ENCODE peak calls at places on chromosomes 12 and 14, in six cellular contexts. One of them, this sample, is unnamed.

GRCh38 chr12:129532707-129533499 is 370.9 kb downstream of the TMEM132D start:
- DNase-seq in caudate nucleus: no peak
- DNase-seq in amniotic stem cell: no peak
- DNase-seq in WTC11: no peak
- DNase-seq in activated CD4-positive, alpha-beta T cell treated with anti-CD3 and anti-CD28 coated beads, Interleukin-2, amount 10 ng/mL, durations not matched to agents 7 days and 5 days: no peak
- DNase-seq in EL: no peak
- DNase-seq in this sample: no peak

GRCh38 chr12:112419269-112420133 is 754 bp downstream of the PTPN11 start:
- DNase-seq in caudate nucleus: no peak
- DNase-seq in amniotic stem cell: peak; percentile 72
- DNase-seq in WTC11: peak; percentile 65
- DNase-seq in activated CD4-positive, alpha-beta T cell treated with anti-CD3 and anti-CD28 coated beads, Interleukin-2, amount 10 ng/mL, durations not matched to agents 7 days and 5 days: peak; percentile 29
- DNase-seq in EL: peak; percentile 90
- DNase-seq in this sample: no peak

GRCh38 chr12:79296128-79296527 is 394.6 kb downstream of the PAWR start:
- DNase-seq in caudate nucleus: no peak
- DNase-seq in amniotic stem cell: no peak
- DNase-seq in WTC11: no peak
- DNase-seq in activated CD4-positive, alpha-beta T cell treated with anti-CD3 and anti-CD28 coated beads, Interleukin-2, amount 10 ng/mL, durations not matched to agents 7 days and 5 days: no peak
- DNase-seq in EL: no peak
- DNase-seq in this sample: no peak

GRCh38 chr12:93819048-93819491 is 141.9 kb downstream of the CRADD start:
- DNase-seq in caudate nucleus: peak; percentile 25
- DNase-seq in amniotic stem cell: no peak
- DNase-seq in WTC11: no peak
- DNase-seq in activated CD4-positive, alpha-beta T cell treated with anti-CD3 and anti-CD28 coated beads, Interleukin-2, amount 10 ng/mL, durations not matched to agents 7 days and 5 days: no peak
- DNase-seq in EL: no peak
- DNase-seq in this sample: peak; percentile 61

GRCh38 chr14:93566065-93566693 is 135.4 kb downstream of the UNC79 start:
- DNase-seq in caudate nucleus: no peak
- DNase-seq in amniotic stem cell: no peak
- DNase-seq in WTC11: no peak
- DNase-seq in activated CD4-positive, alpha-beta T cell treated with anti-CD3 and anti-CD28 coated beads, Interleukin-2, amount 10 ng/mL, durations not matched to agents 7 days and 5 days: no peak
- DNase-seq in EL: no peak
- DNase-seq in this sample: no peak

GRCh38 chr14:90381999-90382451 is 14.8 kb upstream of the CALM1 start:
- DNase-seq in caudate nucleus: no peak
- DNase-seq in amniotic stem cell: no peak
- DNase-seq in WTC11: peak; percentile 36
- DNase-seq in activated CD4-positive, alpha-beta T cell treated with anti-CD3 and anti-CD28 coated beads, Interleukin-2, amount 10 ng/mL, durations not matched to agents 7 days and 5 days: peak; percentile 45
- DNase-seq in EL: no peak
- DNase-seq in this sample: no peak

GRCh38 chr12:10503460-10503859 is 2.2 kb upstream of the EIF2S3B start:
- DNase-seq in caudate nucleus: no peak
- DNase-seq in amniotic stem cell: no peak
- DNase-seq in WTC11: no peak
- DNase-seq in activated CD4-positive, alpha-beta T cell treated with anti-CD3 and anti-CD28 coated beads, Interleukin-2, amount 10 ng/mL, durations not matched to agents 7 days and 5 days: no peak
- DNase-seq in EL: no peak
- DNase-seq in this sample: no peak

GRCh38 chr14:105617201-105617777 is 90.9 kb downstream of the TMEM121 start:
- DNase-seq in caudate nucleus: no peak
- DNase-seq in amniotic stem cell: no peak
- DNase-seq in WTC11: no peak
- DNase-seq in activated CD4-positive, alpha-beta T cell treated with anti-CD3 and anti-CD28 coated beads, Interleukin-2, amount 10 ng/mL, durations not matched to agents 7 days and 5 days: no peak
- DNase-seq in EL: no peak
- DNase-seq in this sample: no peak

GRCh38 chr12:25458047-25458552 is 95.0 kb downstream of the LMNTD1 start:
- DNase-seq in caudate nucleus: no peak
- DNase-seq in amniotic stem cell: peak; percentile 99
- DNase-seq in WTC11: no peak
- DNase-seq in activated CD4-positive, alpha-beta T cell treated with anti-CD3 and anti-CD28 coated beads, Interleukin-2, amount 10 ng/mL, durations not matched to agents 7 days and 5 days: no peak
- DNase-seq in EL: peak; percentile 96
- DNase-seq in this sample: no peak

GRCh38 chr12:33180921-33181320 is 258.7 kb downstream of the SYT10 start:
- DNase-seq in caudate nucleus: no peak
- DNase-seq in amniotic stem cell: no peak
- DNase-seq in WTC11: no peak
- DNase-seq in activated CD4-positive, alpha-beta T cell treated with anti-CD3 and anti-CD28 coated beads, Interleukin-2, amount 10 ng/mL, durations not matched to agents 7 days and 5 days: no peak
- DNase-seq in EL: no peak
- DNase-seq in this sample: no peak

GRCh38 chr12:43267782-43268181 is 284.2 kb downstream of the ADAMTS20 start:
- DNase-seq in caudate nucleus: no peak
- DNase-seq in amniotic stem cell: no peak
- DNase-seq in WTC11: no peak
- DNase-seq in activated CD4-positive, alpha-beta T cell treated with anti-CD3 and anti-CD28 coated beads, Interleukin-2, amount 10 ng/mL, durations not matched to agents 7 days and 5 days: no peak
- DNase-seq in EL: no peak
- DNase-seq in this sample: no peak

GRCh38 chr14:65095633-65096205 is 6.6 kb downstream of the MAX start:
- DNase-seq in caudate nucleus: peak; percentile 11
- DNase-seq in amniotic stem cell: no peak
- DNase-seq in WTC11: no peak
- DNase-seq in activated CD4-positive, alpha-beta T cell treated with anti-CD3 and anti-CD28 coated beads, Interleukin-2, amount 10 ng/mL, durations not matched to agents 7 days and 5 days: no peak
- DNase-seq in EL: peak; percentile 21
- DNase-seq in this sample: peak; percentile 29

GRCh38 chr12:112340983-112341840 is 41.0 kb downstream of the HECTD4 start:
- DNase-seq in caudate nucleus: no peak
- DNase-seq in amniotic stem cell: no peak
- DNase-seq in WTC11: no peak
- DNase-seq in activated CD4-positive, alpha-beta T cell treated with anti-CD3 and anti-CD28 coated beads, Interleukin-2, amount 10 ng/mL, durations not matched to agents 7 days and 5 days: no peak
- DNase-seq in EL: no peak
- DNase-seq in this sample: no peak

GRCh38 chr12:76450690-76451089 is 102.5 kb upstream of the BBS10 start:
- DNase-seq in caudate nucleus: no peak
- DNase-seq in amniotic stem cell: no peak
- DNase-seq in WTC11: no peak
- DNase-seq in activated CD4-positive, alpha-beta T cell treated with anti-CD3 and anti-CD28 coated beads, Interleukin-2, amount 10 ng/mL, durations not matched to agents 7 days and 5 days: no peak
- DNase-seq in EL: peak; percentile 79
- DNase-seq in this sample: no peak

GRCh38 chr12:108969622-108970021 is 51.2 kb downstream of the SVOP start:
- DNase-seq in caudate nucleus: no peak
- DNase-seq in amniotic stem cell: no peak
- DNase-seq in WTC11: no peak
- DNase-seq in activated CD4-positive, alpha-beta T cell treated with anti-CD3 and anti-CD28 coated beads, Interleukin-2, amount 10 ng/mL, durations not matched to agents 7 days and 5 days: no peak
- DNase-seq in EL: no peak
- DNase-seq in this sample: no peak

GRCh38 chr12:66735275-66735674 is 56.4 kb upstream of the GRIP1 start:
- DNase-seq in caudate nucleus: no peak
- DNase-seq in amniotic stem cell: no peak
- DNase-seq in WTC11: no peak
- DNase-seq in activated CD4-positive, alpha-beta T cell treated with anti-CD3 and anti-CD28 coated beads, Interleukin-2, amount 10 ng/mL, durations not matched to agents 7 days and 5 days: no peak
- DNase-seq in EL: no peak
- DNase-seq in this sample: no peak

GRCh38 chr12:64894827-64895475 is 70.5 kb downstream of the TBC1D30 start:
- DNase-seq in caudate nucleus: no peak
- DNase-seq in amniotic stem cell: no peak
- DNase-seq in WTC11: no peak
- DNase-seq in activated CD4-positive, alpha-beta T cell treated with anti-CD3 and anti-CD28 coated beads, Interleukin-2, amount 10 ng/mL, durations not matched to agents 7 days and 5 days: no peak
- DNase-seq in EL: peak; percentile 27
- DNase-seq in this sample: no peak

GRCh38 chr14:102086346-102086971 is 385 bp downstream of the HSP90AA1 start:
- DNase-seq in caudate nucleus: no peak
- DNase-seq in amniotic stem cell: peak; percentile 66
- DNase-seq in WTC11: no peak
- DNase-seq in activated CD4-positive, alpha-beta T cell treated with anti-CD3 and anti-CD28 coated beads, Interleukin-2, amount 10 ng/mL, durations not matched to agents 7 days and 5 days: peak; percentile 68
- DNase-seq in EL: peak; percentile 57
- DNase-seq in this sample: peak; percentile 57

GRCh38 chr12:83954939-83955601 is 957.5 kb downstream of the SLC6A15 start:
- DNase-seq in caudate nucleus: no peak
- DNase-seq in amniotic stem cell: no peak
- DNase-seq in WTC11: peak; percentile 11
- DNase-seq in activated CD4-positive, alpha-beta T cell treated with anti-CD3 and anti-CD28 coated beads, Interleukin-2, amount 10 ng/mL, durations not matched to agents 7 days and 5 days: no peak
- DNase-seq in EL: no peak
- DNase-seq in this sample: no peak

GRCh38 chr12:38903596-38903995 is 1.8 kb downstream of the CPNE8 start:
- DNase-seq in caudate nucleus: no peak
- DNase-seq in amniotic stem cell: no peak
- DNase-seq in WTC11: no peak
- DNase-seq in activated CD4-positive, alpha-beta T cell treated with anti-CD3 and anti-CD28 coated beads, Interleukin-2, amount 10 ng/mL, durations not matched to agents 7 days and 5 days: no peak
- DNase-seq in EL: no peak
- DNase-seq in this sample: no peak

GRCh38 chr12:118714051-118714460 is 267.3 kb upstream of the SRRM4 start:
- DNase-seq in caudate nucleus: no peak
- DNase-seq in amniotic stem cell: no peak
- DNase-seq in WTC11: peak; percentile 74
- DNase-seq in activated CD4-positive, alpha-beta T cell treated with anti-CD3 and anti-CD28 coated beads, Interleukin-2, amount 10 ng/mL, durations not matched to agents 7 days and 5 days: peak; percentile 42
- DNase-seq in EL: peak; percentile 3
- DNase-seq in this sample: peak; percentile 2

GRCh38 chr12:105935106-105935505 is 203.6 kb downstream of the NUAK1 start:
- DNase-seq in caudate nucleus: no peak
- DNase-seq in amniotic stem cell: no peak
- DNase-seq in WTC11: no peak
- DNase-seq in activated CD4-positive, alpha-beta T cell treated with anti-CD3 and anti-CD28 coated beads, Interleukin-2, amount 10 ng/mL, durations not matched to agents 7 days and 5 days: no peak
- DNase-seq in EL: peak; percentile 7
- DNase-seq in this sample: no peak

GRCh38 chr14:58082491-58083098 is 69.4 kb downstream of the ARMH4 start:
- DNase-seq in caudate nucleus: no peak
- DNase-seq in amniotic stem cell: peak; percentile 69
- DNase-seq in WTC11: no peak
- DNase-seq in activated CD4-positive, alpha-beta T cell treated with anti-CD3 and anti-CD28 coated beads, Interleukin-2, amount 10 ng/mL, durations not matched to agents 7 days and 5 days: no peak
- DNase-seq in EL: peak; percentile 90
- DNase-seq in this sample: no peak

GRCh38 chr12:58288191-58288590 is 346.8 kb downstream of the ATP23 start:
- DNase-seq in caudate nucleus: no peak
- DNase-seq in amniotic stem cell: no peak
- DNase-seq in WTC11: no peak
- DNase-seq in activated CD4-positive, alpha-beta T cell treated with anti-CD3 and anti-CD28 coated beads, Interleukin-2, amount 10 ng/mL, durations not matched to agents 7 days and 5 days: no peak
- DNase-seq in EL: peak; percentile 49
- DNase-seq in this sample: no peak

GRCh38 chr12:98422809-98423208 is 92.6 kb upstream of the TMPO start:
- DNase-seq in caudate nucleus: no peak
- DNase-seq in amniotic stem cell: no peak
- DNase-seq in WTC11: peak; percentile 71
- DNase-seq in activated CD4-positive, alpha-beta T cell treated with anti-CD3 and anti-CD28 coated beads, Interleukin-2, amount 10 ng/mL, durations not matched to agents 7 days and 5 days: no peak
- DNase-seq in EL: peak; percentile 13
- DNase-seq in this sample: no peak

GRCh38 chr12:100142851-100143559 is at the start of gene BLTP3B:
- DNase-seq in caudate nucleus: peak; percentile 87
- DNase-seq in amniotic stem cell: peak; percentile 56
- DNase-seq in WTC11: peak; percentile 93
- DNase-seq in activated CD4-positive, alpha-beta T cell treated with anti-CD3 and anti-CD28 coated beads, Interleukin-2, amount 10 ng/mL, durations not matched to agents 7 days and 5 days: peak; percentile 87
- DNase-seq in EL: peak; percentile 87
- DNase-seq in this sample: peak; percentile 85

GRCh38 chr14:59283380-59283779 is 94.9 kb downstream of the DAAM1 start:
- DNase-seq in caudate nucleus: no peak
- DNase-seq in amniotic stem cell: no peak
- DNase-seq in WTC11: no peak
- DNase-seq in activated CD4-positive, alpha-beta T cell treated with anti-CD3 and anti-CD28 coated beads, Interleukin-2, amount 10 ng/mL, durations not matched to agents 7 days and 5 days: no peak
- DNase-seq in EL: no peak
- DNase-seq in this sample: no peak

GRCh38 chr12:41923351-41923750 is 221.3 kb downstream of the GXYLT1 start:
- DNase-seq in caudate nucleus: no peak
- DNase-seq in amniotic stem cell: no peak
- DNase-seq in WTC11: no peak
- DNase-seq in activated CD4-positive, alpha-beta T cell treated with anti-CD3 and anti-CD28 coated beads, Interleukin-2, amount 10 ng/mL, durations not matched to agents 7 days and 5 days: no peak
- DNase-seq in EL: no peak
- DNase-seq in this sample: no peak

GRCh38 chr14:23926543-23926942 is 27.0 kb upstream of the DHRS4 start:
- DNase-seq in caudate nucleus: no peak
- DNase-seq in amniotic stem cell: no peak
- DNase-seq in WTC11: no peak
- DNase-seq in activated CD4-positive, alpha-beta T cell treated with anti-CD3 and anti-CD28 coated beads, Interleukin-2, amount 10 ng/mL, durations not matched to agents 7 days and 5 days: no peak
- DNase-seq in EL: no peak
- DNase-seq in this sample: no peak

GRCh38 chr12:77943466-77943865 is 112.8 kb downstream of the NAV3 start:
- DNase-seq in caudate nucleus: no peak
- DNase-seq in amniotic stem cell: no peak
- DNase-seq in WTC11: no peak
- DNase-seq in activated CD4-positive, alpha-beta T cell treated with anti-CD3 and anti-CD28 coated beads, Interleukin-2, amount 10 ng/mL, durations not matched to agents 7 days and 5 days: no peak
- DNase-seq in EL: peak; percentile 78
- DNase-seq in this sample: no peak

GRCh38 chr12:115185529-115185928 is 501.6 kb upstream of the TBX3 start:
- DNase-seq in caudate nucleus: no peak
- DNase-seq in amniotic stem cell: no peak
- DNase-seq in WTC11: no peak
- DNase-seq in activated CD4-positive, alpha-beta T cell treated with anti-CD3 and anti-CD28 coated beads, Interleukin-2, amount 10 ng/mL, durations not matched to agents 7 days and 5 days: no peak
- DNase-seq in EL: no peak
- DNase-seq in this sample: no peak

GRCh38 chr14:23339506-23340268 is 13.0 kb downstream of the SLC22A17 start:
- DNase-seq in caudate nucleus: no peak
- DNase-seq in amniotic stem cell: no peak
- DNase-seq in WTC11: no peak
- DNase-seq in activated CD4-positive, alpha-beta T cell treated with anti-CD3 and anti-CD28 coated beads, Interleukin-2, amount 10 ng/mL, durations not matched to agents 7 days and 5 days: no peak
- DNase-seq in EL: no peak
- DNase-seq in this sample: no peak

GRCh38 chr14:53715390-53715730 is 241.3 kb downstream of the BMP4 start:
- DNase-seq in caudate nucleus: no peak
- DNase-seq in amniotic stem cell: peak; percentile 14
- DNase-seq in WTC11: no peak
- DNase-seq in activated CD4-positive, alpha-beta T cell treated with anti-CD3 and anti-CD28 coated beads, Interleukin-2, amount 10 ng/mL, durations not matched to agents 7 days and 5 days: no peak
- DNase-seq in EL: peak; percentile 79
- DNase-seq in this sample: no peak

GRCh38 chr14:93295541-93296220 is 37.2 kb downstream of the BTBD7 start:
- DNase-seq in caudate nucleus: no peak
- DNase-seq in amniotic stem cell: no peak
- DNase-seq in WTC11: no peak
- DNase-seq in activated CD4-positive, alpha-beta T cell treated with anti-CD3 and anti-CD28 coated beads, Interleukin-2, amount 10 ng/mL, durations not matched to agents 7 days and 5 days: no peak
- DNase-seq in EL: no peak
- DNase-seq in this sample: no peak

GRCh38 chr12:43762596-43762995 is 3.8 kb downstream of the IRAK4 start:
- DNase-seq in caudate nucleus: no peak
- DNase-seq in amniotic stem cell: no peak
- DNase-seq in WTC11: no peak
- DNase-seq in activated CD4-positive, alpha-beta T cell treated with anti-CD3 and anti-CD28 coated beads, Interleukin-2, amount 10 ng/mL, durations not matched to agents 7 days and 5 days: no peak
- DNase-seq in EL: no peak
- DNase-seq in this sample: no peak

GRCh38 chr12:124507188-124508109 is 60.0 kb downstream of the NCOR2 start:
- DNase-seq in caudate nucleus: no peak
- DNase-seq in amniotic stem cell: no peak
- DNase-seq in WTC11: no peak
- DNase-seq in activated CD4-positive, alpha-beta T cell treated with anti-CD3 and anti-CD28 coated beads, Interleukin-2, amount 10 ng/mL, durations not matched to agents 7 days and 5 days: no peak
- DNase-seq in EL: peak; percentile 49
- DNase-seq in this sample: no peak

GRCh38 chr12:57744194-57744776 is 554 bp upstream of the TSPAN31 start:
- DNase-seq in caudate nucleus: no peak
- DNase-seq in amniotic stem cell: peak; percentile 59
- DNase-seq in WTC11: peak; percentile 59
- DNase-seq in activated CD4-positive, alpha-beta T cell treated with anti-CD3 and anti-CD28 coated beads, Interleukin-2, amount 10 ng/mL, durations not matched to agents 7 days and 5 days: peak; percentile 82
- DNase-seq in EL: no peak
- DNase-seq in this sample: no peak

This sample was measured in anterior cingulate cortex.